ENCODE peak calls at places on chromosomes 12 and 14, in five cellular contexts. L is neuronal stem cell, H is IMR-90, Y is fibroblast of lung, K is PC-3. Z is an unnamed sample.

GRCh38 chr12:73798523-73798922 is 739.1 kb upstream of the ATXN7L3B start:
- DNase-seq in L (no peak), H (no peak), Y (no peak), K (peak), Z (no peak)

GRCh38 chr12:113222730-113223531 is 1.7 kb downstream of the TPCN1 start:
- DNase-seq in L (no peak), H (peak), Y (peak), K (peak), Z (no peak)

GRCh38 chr14:84254205-84254788 is 1275.6 kb upstream of the FLRT2 start:
- DNase-seq in L (peak), H (no peak), Y (no peak), K (no peak), Z (no peak)

GRCh38 chr14:79369359-79370332 is 841.7 kb downstream of the DIO2 start:
- DNase-seq in L (no peak), H (peak), Y (peak), K (peak), Z (peak)

GRCh38 chr14:51780006-51780692 is 80.3 kb upstream of the GNG2 start:
- DNase-seq in L (peak), H (peak), Y (peak), K (peak), Z (peak)

GRCh38 chr14:20421267-20421666 is 8.0 kb upstream of the TEP1 start:
- DNase-seq in L (no peak), H (no peak), Y (no peak), K (no peak), Z (no peak)

GRCh38 chr14:59333235-59333634 is 131.9 kb downstream of the GPR135 start:
- DNase-seq in L (no peak), H (no peak), Y (no peak), K (no peak), Z (no peak)

GRCh38 chr12:4287325-4288290 is 14.0 kb downstream of the CCND2 start:
- DNase-seq in L (no peak), H (no peak), Y (peak), K (peak), Z (no peak)

GRCh38 chr12:53586745-53587144 is 39.4 kb downstream of the ATF7 start:
- DNase-seq in L (no peak), H (peak), Y (no peak), K (no peak), Z (no peak)

GRCh38 chr12:49482095-49483051 is 56.5 kb upstream of the KCNH3 start:
- DNase-seq in L (no peak), H (peak), Y (no peak), K (peak), Z (peak)

GRCh38 chr12:68175566-68176033 is 16.1 kb upstream of the IFNG start:
- DNase-seq in L (no peak), H (no peak), Y (no peak), K (no peak), Z (no peak)

GRCh38 chr12:90428474-90428873 is 526.5 kb downstream of the CCER1 start:
- DNase-seq in L (no peak), H (no peak), Y (peak), K (no peak), Z (no peak)

GRCh38 chr12:12510141-12510540 is 52.5 kb downstream of the DUSP16 start:
- DNase-seq in L (no peak), H (peak), Y (peak), K (peak), Z (no peak)

GRCh38 chr14:62943202-62943601 is 102.1 kb downstream of the KCNH5 start:
- DNase-seq in L (no peak), H (peak), Y (peak), K (no peak), Z (no peak)

GRCh38 chr12:33876618-33877017 is 145.7 kb upstream of the ALG10 start:
- DNase-seq in L (no peak), H (no peak), Y (no peak), K (peak), Z (no peak)

GRCh38 chr12:14262771-14263511 is 102.5 kb upstream of the ATF7IP start:
- DNase-seq in L (no peak), H (no peak), Y (no peak), K (no peak), Z (no peak)

GRCh38 chr12:121986494-121987245 is 35.0 kb upstream of the BCL7A start:
- DNase-seq in L (no peak), H (no peak), Y (no peak), K (no peak), Z (no peak)

GRCh38 chr12:49294804-49295086 is 202 bp upstream of the PRPH start:
- DNase-seq in L (no peak), H (no peak), Y (no peak), K (no peak), Z (no peak)

GRCh38 chr14:28661171-28661772 is 105.3 kb upstream of the FOXG1 start:
- DNase-seq in L (no peak), H (peak), Y (peak), K (peak), Z (peak)

GRCh38 chr12:95784886-95785285 is 5.7 kb downstream of the NTN4 start:
- DNase-seq in L (no peak), H (no peak), Y (no peak), K (peak), Z (no peak)

GRCh38 chr14:68574461-68574860 is 218.4 kb downstream of the ZFP36L1 start:
- DNase-seq in L (no peak), H (no peak), Y (no peak), K (no peak), Z (no peak)

GRCh38 chr14:68578597-68578996 is 214.3 kb downstream of the ZFP36L1 start:
- DNase-seq in L (no peak), H (no peak), Y (no peak), K (no peak), Z (no peak)

GRCh38 chr14:68576031-68576430 is 216.8 kb downstream of the ZFP36L1 start:
- DNase-seq in L (no peak), H (no peak), Y (no peak), K (peak), Z (no peak)

GRCh38 chr14:68574906-68575305 is 218.0 kb downstream of the ZFP36L1 start:
- DNase-seq in L (no peak), H (peak), Y (peak), K (peak), Z (no peak)

DNA sequence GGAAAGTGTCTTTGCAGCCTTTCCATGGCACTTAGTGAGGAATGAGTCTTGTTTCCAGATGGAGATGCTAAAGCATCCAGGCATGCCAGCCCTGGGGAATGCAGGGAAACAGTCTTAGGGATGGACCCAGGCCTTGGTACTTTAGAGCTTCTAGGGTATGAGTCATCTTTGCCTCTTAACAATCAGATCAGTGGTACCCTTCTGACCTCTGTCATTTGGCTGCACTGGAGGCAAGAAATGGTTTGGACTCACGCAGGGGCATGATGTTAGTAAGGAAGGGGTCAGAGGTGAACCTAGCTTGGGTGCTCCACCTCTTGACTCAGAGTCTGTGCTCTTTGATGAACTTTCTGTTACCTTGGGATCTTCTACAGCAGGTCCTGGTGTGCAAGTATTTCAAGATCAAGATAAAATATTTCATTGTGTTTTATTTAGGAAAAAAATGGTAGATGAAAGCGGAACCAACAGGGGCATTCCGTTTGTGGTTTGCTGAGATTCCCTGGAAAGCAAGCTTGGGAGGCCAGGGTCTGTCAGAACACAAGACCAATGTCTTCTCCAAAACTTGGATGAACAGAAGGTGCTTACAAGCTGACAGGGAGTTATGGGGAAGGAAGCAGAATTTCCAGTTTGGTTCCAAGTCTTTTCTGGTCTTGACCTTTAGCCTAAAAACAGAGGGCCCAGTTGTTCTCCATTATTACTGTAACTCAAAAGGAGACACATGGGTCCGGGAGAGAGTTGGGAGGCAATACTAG is 216.2 kb downstream of the ZFP36L1 start:
- DNase-seq in L (no peak), H (peak), Y (peak), K (peak), Z (peak)
- H3K4me2 ChIP-seq in L (no peak), H (no peak), Y (no peak), K (peak), Z (no peak)

DNA sequence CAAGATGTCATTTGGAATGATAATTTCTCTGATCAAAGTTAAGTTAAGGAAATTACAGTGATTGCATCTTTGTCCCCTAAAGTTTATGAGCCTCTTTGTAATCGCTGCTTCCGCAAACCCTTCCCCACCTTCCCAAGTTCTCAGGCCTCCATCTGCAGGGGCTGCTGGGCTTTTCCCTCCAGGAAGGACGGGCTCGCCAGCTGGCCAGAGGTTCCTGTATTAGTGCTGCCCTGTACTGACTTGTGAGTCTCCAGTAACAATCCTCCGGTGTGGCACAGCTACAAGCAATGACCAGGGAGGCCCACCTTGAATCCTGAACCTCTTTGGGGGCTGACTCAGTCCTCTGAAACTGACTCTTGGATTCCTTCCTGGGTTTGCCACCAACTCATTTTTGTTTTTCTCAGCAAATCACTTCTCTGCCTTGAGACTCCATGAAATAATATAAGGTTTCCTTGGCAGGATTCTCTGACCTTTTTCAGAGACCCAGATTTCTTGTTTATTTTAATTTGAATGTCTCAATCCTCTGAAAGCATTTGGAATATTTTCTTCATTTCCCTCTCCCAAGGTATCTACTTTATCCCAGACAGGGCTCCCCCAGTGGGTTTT is 398.7 kb downstream of the ZFP36L1 start:
- DNase-seq in L (no peak), H (peak), Y (peak), K (no peak), Z (no peak)
- H3K4me2 ChIP-seq in L (no peak), H (peak), Y (peak), K (no peak), Z (no peak)

GRCh38 chr14:99602788-99603415 is 1.1 kb downstream of the CCDC85C start:
- DNase-seq in L (no peak), H (no peak), Y (no peak), K (no peak), Z (no peak)

GRCh38 chr14:99602054-99602787 is 1.8 kb downstream of the CCDC85C start:
- DNase-seq in L (no peak), H (peak), Y (no peak), K (peak), Z (peak)

GRCh38 chr14:99600232-99600888 is 3.6 kb downstream of the CCDC85C start:
- DNase-seq in L (no peak), H (no peak), Y (no peak), K (no peak), Z (no peak)

GRCh38 chr14:99599440-99599839 is 4.6 kb downstream of the CCDC85C start:
- DNase-seq in L (no peak), H (no peak), Y (no peak), K (no peak), Z (no peak)

DNA sequence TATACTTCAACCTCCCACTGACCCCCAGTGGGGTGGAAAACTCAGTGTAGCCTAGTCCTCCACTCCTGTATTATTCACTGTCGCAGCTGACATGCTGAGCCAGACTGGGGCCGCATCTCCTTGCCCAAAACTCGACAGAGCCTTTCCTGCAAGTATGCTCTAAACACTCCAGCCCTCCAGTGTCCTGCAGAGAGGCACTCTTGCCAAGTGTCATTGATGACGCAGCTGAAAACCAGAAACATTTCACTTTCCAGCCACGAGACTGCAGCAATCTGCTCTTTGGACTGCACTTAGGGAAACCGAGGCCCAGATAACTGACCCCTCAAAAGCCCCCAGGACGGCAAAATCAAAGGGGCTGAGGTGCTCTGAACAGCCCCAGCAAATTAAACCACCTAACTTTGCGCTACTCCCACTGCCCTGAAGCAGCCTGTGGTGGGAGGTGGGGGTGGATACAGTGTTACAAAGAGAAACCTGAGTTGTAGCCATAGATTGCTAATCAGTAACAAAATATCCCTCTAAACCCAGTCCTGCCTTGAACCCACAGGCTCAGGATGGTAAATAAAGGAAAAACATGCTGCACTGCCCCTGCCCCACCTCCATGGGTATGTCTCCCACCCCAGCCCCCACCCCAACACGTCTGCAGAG is 2.6 kb downstream of the CCDC85C start:
- DNase-seq in L (no peak), H (peak), Y (no peak), K (peak), Z (no peak)
- H3K4me2 ChIP-seq in L (no peak), H (peak), Y (peak), K (peak), Z (peak)

DNA sequence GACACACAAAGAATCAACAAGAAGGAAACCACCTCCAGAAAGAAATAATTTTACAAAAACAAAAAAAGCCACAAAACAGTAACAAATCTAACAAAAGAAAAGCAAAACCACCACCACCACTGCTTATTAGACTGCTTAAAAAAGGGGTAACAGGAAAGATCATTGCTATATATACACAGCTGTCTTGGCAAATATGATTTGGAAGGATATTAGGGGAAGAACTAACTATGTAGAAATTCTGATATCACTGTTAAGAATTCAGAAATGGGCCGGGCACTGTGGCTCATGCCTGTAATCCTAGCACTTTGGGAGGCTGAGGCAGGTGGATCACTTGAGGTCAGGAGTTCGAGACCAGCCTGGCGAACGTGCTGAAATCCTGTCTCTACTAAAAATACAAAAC is 92.5 kb downstream of the DENND5B start:
- DNase-seq in L (no peak), H (peak), Y (no peak), K (no peak), Z (no peak)
- H3K4me2 ChIP-seq in L (no peak), H (no peak), Y (no peak), K (no peak), Z (no peak)

GRCh38 chr14:60760648-60761364 is 26.2 kb downstream of the MNAT1 start:
- DNase-seq in L (no peak), H (no peak), Y (no peak), K (peak), Z (no peak)

GRCh38 chr14:60757617-60758016 is 23.1 kb downstream of the MNAT1 start:
- DNase-seq in L (no peak), H (peak), Y (peak), K (peak), Z (no peak)

GRCh38 chr14:60760209-60760608 is 25.6 kb downstream of the MNAT1 start:
- DNase-seq in L (no peak), H (no peak), Y (no peak), K (no peak), Z (no peak)

GRCh38 chr14:60756847-60757246 is 22.3 kb downstream of the MNAT1 start:
- DNase-seq in L (no peak), H (peak), Y (peak), K (peak), Z (no peak)

DNA sequence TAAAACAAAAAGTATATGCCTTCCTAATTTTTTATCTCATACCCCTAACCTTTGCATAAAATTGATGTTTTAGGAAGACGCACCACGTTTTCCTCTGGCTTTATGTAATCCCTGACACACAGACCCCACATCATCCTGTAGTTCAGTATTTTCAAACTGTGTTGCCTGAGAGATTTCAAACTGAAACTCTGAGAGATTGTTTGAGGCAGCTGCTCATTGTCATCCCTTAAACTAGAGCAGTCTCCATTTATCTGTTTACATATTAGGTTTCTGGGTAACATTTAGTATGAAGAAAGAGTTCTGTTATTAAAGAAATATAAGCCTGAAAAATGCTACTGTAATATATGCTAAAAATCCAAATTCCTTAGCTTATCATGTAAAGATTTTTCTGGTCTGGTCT is 24.3 kb downstream of the MNAT1 start:
- DNase-seq in L (no peak), H (peak), Y (peak), K (no peak), Z (no peak)
- H3K4me2 ChIP-seq in L (no peak), H (peak), Y (no peak), K (no peak), Z (no peak)

GRCh38 chr12:20489645-20490044 is 121.3 kb downstream of the PDE3A start:
- DNase-seq in L (no peak), H (peak), Y (no peak), K (no peak), Z (no peak)

GRCh38 chr12:20486233-20486632 is 117.9 kb downstream of the PDE3A start:
- DNase-seq in L (no peak), H (peak), Y (peak), K (peak), Z (no peak)

GRCh38 chr12:20490213-20490612 is 121.9 kb downstream of the PDE3A start:
- DNase-seq in L (no peak), H (peak), Y (no peak), K (no peak), Z (no peak)

GRCh38 chr12:20483776-20484175 is 115.4 kb downstream of the PDE3A start:
- DNase-seq in L (no peak), H (peak), Y (peak), K (no peak), Z (no peak)

DNA sequence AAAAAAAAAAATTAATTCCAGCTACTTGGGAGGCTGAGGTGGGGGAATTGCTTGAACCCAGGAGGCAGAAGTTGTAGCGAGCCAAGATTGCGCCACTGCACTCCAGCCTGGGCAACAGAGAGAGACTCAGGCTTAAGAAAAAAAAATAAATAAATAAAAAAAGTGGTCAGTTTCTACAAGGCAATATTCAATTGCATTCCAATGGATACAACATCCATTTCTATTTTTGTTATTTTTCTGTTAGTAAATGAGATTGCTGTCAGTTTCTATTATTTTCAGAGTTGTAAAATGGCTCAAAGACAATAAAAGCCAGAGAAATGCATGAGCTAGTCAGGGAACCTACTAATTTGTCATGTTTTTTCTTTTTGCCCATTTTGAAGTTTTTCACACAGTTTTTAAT is 119.2 kb downstream of the PDE3A start:
- DNase-seq in L (no peak), H (no peak), Y (no peak), K (no peak), Z (no peak)
- H3K4me2 ChIP-seq in L (no peak), H (no peak), Y (no peak), K (no peak), Z (no peak)